ENCODE peak calls at places on chromosomes 6 and 20, in nine cellular contexts. One of them, this sample, is unnamed.
A peak's percentile ranks its signal among the peaks of the same experiment; 100 is the strongest.

GRCh38 chr6:27642744-27643456 is 170.0 kb upstream of the ZNF184 start:
- DNase-seq in heart left ventricle: no peak
- DNase-seq in A549: no peak
- DNase-seq in colonic mucosa: no peak
- DNase-seq in SK-N-SH: no peak
- DNase-seq in psoas muscle: no peak
- DNase-seq in bronchial epithelial cell: no peak
- DNase-seq in neural progenitor cell: no peak
- DNase-seq in type B pancreatic cell: no peak
- DNase-seq in this sample: no peak

GRCh38 chr6:157531169-157531985 is 150.4 kb downstream of the ZDHHC14 start:
- DNase-seq in heart left ventricle: no peak
- DNase-seq in A549: no peak
- DNase-seq in colonic mucosa: peak; percentile 79
- DNase-seq in SK-N-SH: no peak
- DNase-seq in psoas muscle: peak; percentile 71
- DNase-seq in bronchial epithelial cell: no peak
- DNase-seq in neural progenitor cell: peak; percentile 36
- DNase-seq in type B pancreatic cell: no peak
- DNase-seq in this sample: no peak

GRCh38 chr6:88380083-88380482 is 213.9 kb upstream of the CNR1 start:
- DNase-seq in heart left ventricle: peak; percentile 58
- DNase-seq in A549: peak; percentile 9
- DNase-seq in colonic mucosa: no peak
- DNase-seq in SK-N-SH: peak; percentile 1
- DNase-seq in psoas muscle: peak; percentile 38
- DNase-seq in bronchial epithelial cell: peak; percentile 77
- DNase-seq in neural progenitor cell: no peak
- DNase-seq in type B pancreatic cell: no peak
- DNase-seq in this sample: no peak

GRCh38 chr6:148091394-148091793 is 251.2 kb upstream of the SASH1 start:
- DNase-seq in heart left ventricle: no peak
- DNase-seq in A549: no peak
- DNase-seq in colonic mucosa: no peak
- DNase-seq in SK-N-SH: no peak
- DNase-seq in psoas muscle: no peak
- DNase-seq in bronchial epithelial cell: no peak
- DNase-seq in neural progenitor cell: no peak
- DNase-seq in type B pancreatic cell: no peak
- DNase-seq in this sample: no peak

GRCh38 chr6:122322824-122323223 is 76.6 kb upstream of the HSF2 start:
- DNase-seq in heart left ventricle: no peak
- DNase-seq in A549: no peak
- DNase-seq in colonic mucosa: no peak
- DNase-seq in SK-N-SH: peak; percentile 2
- DNase-seq in psoas muscle: no peak
- DNase-seq in bronchial epithelial cell: peak; percentile 14
- DNase-seq in neural progenitor cell: no peak
- DNase-seq in type B pancreatic cell: no peak
- DNase-seq in this sample: no peak

GRCh38 chr20:58131111-58131510 is 97.3 kb downstream of the ANKRD60 start:
- DNase-seq in heart left ventricle: no peak
- DNase-seq in A549: no peak
- DNase-seq in colonic mucosa: no peak
- DNase-seq in SK-N-SH: no peak
- DNase-seq in psoas muscle: no peak
- DNase-seq in bronchial epithelial cell: peak; percentile 28
- DNase-seq in neural progenitor cell: peak; percentile 70
- DNase-seq in type B pancreatic cell: no peak
- DNase-seq in this sample: no peak

GRCh38 chr6:45532626-45533258 is 155.0 kb upstream of the SUPT3H start:
- DNase-seq in heart left ventricle: no peak
- DNase-seq in A549: no peak
- DNase-seq in colonic mucosa: no peak
- DNase-seq in SK-N-SH: no peak
- DNase-seq in psoas muscle: no peak
- DNase-seq in bronchial epithelial cell: peak; percentile 20
- DNase-seq in neural progenitor cell: no peak
- DNase-seq in type B pancreatic cell: no peak
- DNase-seq in this sample: no peak

GRCh38 chr6:168206186-168206585 is 113.4 kb downstream of the DACT2 start:
- DNase-seq in heart left ventricle: peak; percentile 31
- DNase-seq in A549: no peak
- DNase-seq in colonic mucosa: no peak
- DNase-seq in SK-N-SH: no peak
- DNase-seq in psoas muscle: peak; percentile 32
- DNase-seq in bronchial epithelial cell: no peak
- DNase-seq in neural progenitor cell: no peak
- DNase-seq in type B pancreatic cell: no peak
- DNase-seq in this sample: no peak

GRCh38 chr20:63188641-63189321 is 27.1 kb downstream of the YTHDF1 start:
- DNase-seq in heart left ventricle: no peak
- DNase-seq in A549: no peak
- DNase-seq in colonic mucosa: no peak
- DNase-seq in SK-N-SH: no peak
- DNase-seq in psoas muscle: no peak
- DNase-seq in bronchial epithelial cell: no peak
- DNase-seq in neural progenitor cell: no peak
- DNase-seq in type B pancreatic cell: peak; percentile 65
- DNase-seq in this sample: no peak

GRCh38 chr6:137206562-137206961 is 12.6 kb downstream of the IFNGR1 start:
- DNase-seq in heart left ventricle: no peak
- DNase-seq in A549: no peak
- DNase-seq in colonic mucosa: no peak
- DNase-seq in SK-N-SH: no peak
- DNase-seq in psoas muscle: no peak
- DNase-seq in bronchial epithelial cell: no peak
- DNase-seq in neural progenitor cell: no peak
- DNase-seq in type B pancreatic cell: no peak
- DNase-seq in this sample: no peak

GRCh38 chr20:4613718-4614620 is 107.7 kb upstream of the PRND start:
- DNase-seq in heart left ventricle: no peak
- DNase-seq in A549: peak; percentile 60
- DNase-seq in colonic mucosa: peak; percentile 49
- DNase-seq in SK-N-SH: no peak
- DNase-seq in psoas muscle: peak; percentile 28
- DNase-seq in bronchial epithelial cell: peak; percentile 74
- DNase-seq in neural progenitor cell: peak; percentile 61
- DNase-seq in type B pancreatic cell: no peak
- DNase-seq in this sample: peak; percentile 49

GRCh38 chr20:9989066-9989724 is 45.6 kb upstream of the ANKEF1 start:
- DNase-seq in heart left ventricle: no peak
- DNase-seq in A549: no peak
- DNase-seq in colonic mucosa: no peak
- DNase-seq in SK-N-SH: no peak
- DNase-seq in psoas muscle: no peak
- DNase-seq in bronchial epithelial cell: peak; percentile 79
- DNase-seq in neural progenitor cell: no peak
- DNase-seq in type B pancreatic cell: no peak
- DNase-seq in this sample: no peak

GRCh38 chr6:51618563-51618962 is 468.9 kb downstream of the PKHD1 start:
- DNase-seq in heart left ventricle: no peak
- DNase-seq in A549: no peak
- DNase-seq in colonic mucosa: no peak
- DNase-seq in SK-N-SH: no peak
- DNase-seq in psoas muscle: no peak
- DNase-seq in bronchial epithelial cell: peak; percentile 34
- DNase-seq in neural progenitor cell: peak; percentile 48
- DNase-seq in type B pancreatic cell: no peak
- DNase-seq in this sample: no peak

GRCh38 chr20:50487397-50487796 is 22.8 kb upstream of the PTPN1 start:
- DNase-seq in heart left ventricle: no peak
- DNase-seq in A549: no peak
- DNase-seq in colonic mucosa: no peak
- DNase-seq in SK-N-SH: no peak
- DNase-seq in psoas muscle: no peak
- DNase-seq in bronchial epithelial cell: no peak
- DNase-seq in neural progenitor cell: no peak
- DNase-seq in type B pancreatic cell: no peak
- DNase-seq in this sample: no peak

DNA sequence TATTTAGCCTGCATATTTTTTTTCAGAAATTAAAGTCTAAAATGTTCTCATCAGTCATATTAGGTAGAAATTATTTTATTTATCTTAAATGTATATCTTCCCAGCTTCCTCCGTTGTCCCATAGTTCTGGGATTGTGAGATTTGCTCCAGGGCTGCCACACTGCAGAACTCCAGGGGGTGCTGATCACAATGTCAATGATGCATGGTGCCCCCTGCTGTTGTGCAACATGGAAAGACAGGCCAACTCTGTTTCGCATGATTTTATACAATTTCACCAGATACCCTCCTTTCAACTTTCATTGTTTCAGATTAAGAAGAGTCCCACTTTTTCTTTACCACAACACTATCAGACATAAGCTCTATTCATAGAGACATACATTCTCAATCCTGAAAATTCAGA is 35.9 kb downstream of the ID4 start:
- DNase-seq in heart left ventricle: no peak
- DNase-seq in A549: no peak
- DNase-seq in colonic mucosa: no peak
- DNase-seq in SK-N-SH: peak; percentile 29
- DNase-seq in psoas muscle: no peak
- DNase-seq in bronchial epithelial cell: no peak
- DNase-seq in neural progenitor cell: peak; percentile 33
- DNase-seq in type B pancreatic cell: no peak
- DNase-seq in this sample: no peak
- TF ChIP-seq CTCF in heart left ventricle: no peak
- TF ChIP-seq CTCF in A549: peak; percentile 23
- TF ChIP-seq CTCF in colonic mucosa: no peak
- TF ChIP-seq CTCF in SK-N-SH: peak; percentile 54
- TF ChIP-seq CTCF in psoas muscle: no peak
- TF ChIP-seq CTCF in bronchial epithelial cell: no peak
- TF ChIP-seq CTCF in neural progenitor cell: peak; percentile 38
- TF ChIP-seq CTCF in type B pancreatic cell: peak; percentile 36
- TF ChIP-seq CTCF in this sample: no peak

GRCh38 chr6:163813979-163814493 is 399.5 kb downstream of the QKI start:
- DNase-seq in heart left ventricle: no peak
- DNase-seq in A549: no peak
- DNase-seq in colonic mucosa: no peak
- DNase-seq in SK-N-SH: no peak
- DNase-seq in psoas muscle: no peak
- DNase-seq in bronchial epithelial cell: no peak
- DNase-seq in neural progenitor cell: no peak
- DNase-seq in type B pancreatic cell: no peak
- DNase-seq in this sample: no peak

GRCh38 chr6:163815796-163816195 is 401.3 kb downstream of the QKI start:
- DNase-seq in heart left ventricle: no peak
- DNase-seq in A549: no peak
- DNase-seq in colonic mucosa: no peak
- DNase-seq in SK-N-SH: no peak
- DNase-seq in psoas muscle: no peak
- DNase-seq in bronchial epithelial cell: no peak
- DNase-seq in neural progenitor cell: no peak
- DNase-seq in type B pancreatic cell: no peak
- DNase-seq in this sample: no peak

GRCh38 chr6:163818719-163819118 is 404.2 kb downstream of the QKI start:
- DNase-seq in heart left ventricle: no peak
- DNase-seq in A549: no peak
- DNase-seq in colonic mucosa: no peak
- DNase-seq in SK-N-SH: no peak
- DNase-seq in psoas muscle: no peak
- DNase-seq in bronchial epithelial cell: no peak
- DNase-seq in neural progenitor cell: no peak
- DNase-seq in type B pancreatic cell: no peak
- DNase-seq in this sample: no peak

GRCh38 chr6:163814494-163815364 is 400.2 kb downstream of the QKI start:
- DNase-seq in heart left ventricle: no peak
- DNase-seq in A549: peak; percentile 25
- DNase-seq in colonic mucosa: no peak
- DNase-seq in SK-N-SH: no peak
- DNase-seq in psoas muscle: peak; percentile 71
- DNase-seq in bronchial epithelial cell: no peak
- DNase-seq in neural progenitor cell: no peak
- DNase-seq in type B pancreatic cell: no peak
- DNase-seq in this sample: no peak

GRCh38 chr6:163816441-163816840 is 401.9 kb downstream of the QKI start:
- DNase-seq in heart left ventricle: no peak
- DNase-seq in A549: no peak
- DNase-seq in colonic mucosa: no peak
- DNase-seq in SK-N-SH: no peak
- DNase-seq in psoas muscle: no peak
- DNase-seq in bronchial epithelial cell: no peak
- DNase-seq in neural progenitor cell: no peak
- DNase-seq in type B pancreatic cell: no peak
- DNase-seq in this sample: no peak
- TF ChIP-seq CTCF in heart left ventricle: no peak
- TF ChIP-seq CTCF in A549: no peak
- TF ChIP-seq CTCF in colonic mucosa: no peak
- TF ChIP-seq CTCF in SK-N-SH: no peak
- TF ChIP-seq CTCF in psoas muscle: no peak
- TF ChIP-seq CTCF in bronchial epithelial cell: no peak
- TF ChIP-seq CTCF in neural progenitor cell: no peak
- TF ChIP-seq CTCF in type B pancreatic cell: no peak
- TF ChIP-seq CTCF in this sample: no peak

DNA sequence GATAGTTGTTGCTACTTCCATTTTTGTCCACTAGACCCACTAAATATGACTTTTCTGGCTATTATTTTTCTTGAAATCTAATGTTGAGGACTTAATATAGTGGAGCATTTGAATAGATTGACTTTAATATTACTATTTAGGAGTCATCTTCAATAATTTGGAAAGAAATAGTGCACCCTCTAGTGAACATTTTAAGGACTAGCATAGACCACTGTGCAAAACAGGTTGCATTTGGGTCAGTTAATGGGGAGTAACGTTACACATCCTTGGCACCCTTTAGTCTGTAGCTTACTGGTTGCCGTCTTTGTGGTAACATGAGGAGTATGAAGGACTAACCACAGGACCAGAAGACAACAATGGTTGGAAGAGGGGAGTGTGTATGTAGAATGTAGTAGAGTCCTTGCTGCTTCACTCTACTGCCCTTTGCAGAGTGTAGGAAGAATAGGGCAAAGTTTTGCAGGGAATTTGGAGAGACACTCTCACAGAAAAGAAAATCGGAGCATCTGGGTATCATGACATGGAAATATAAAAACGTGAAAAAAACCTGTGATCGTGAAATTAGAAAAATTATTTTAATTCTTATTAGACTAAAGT is 25.2 kb downstream of the RFPL4B start:
- DNase-seq in heart left ventricle: no peak
- DNase-seq in A549: peak; percentile 3
- DNase-seq in colonic mucosa: no peak
- DNase-seq in SK-N-SH: peak; percentile 36
- DNase-seq in psoas muscle: no peak
- DNase-seq in bronchial epithelial cell: peak; percentile 43
- DNase-seq in neural progenitor cell: no peak
- DNase-seq in type B pancreatic cell: no peak
- DNase-seq in this sample: no peak
- TF ChIP-seq CTCF in heart left ventricle: peak; percentile 60
- TF ChIP-seq CTCF in A549: peak; percentile 37
- TF ChIP-seq CTCF in colonic mucosa: no peak
- TF ChIP-seq CTCF in SK-N-SH: peak; percentile 71
- TF ChIP-seq CTCF in psoas muscle: peak; percentile 31
- TF ChIP-seq CTCF in bronchial epithelial cell: peak; percentile 34
- TF ChIP-seq CTCF in neural progenitor cell: peak; percentile 49
- TF ChIP-seq CTCF in type B pancreatic cell: peak; percentile 68
- TF ChIP-seq CTCF in this sample: peak; percentile 43

DNA sequence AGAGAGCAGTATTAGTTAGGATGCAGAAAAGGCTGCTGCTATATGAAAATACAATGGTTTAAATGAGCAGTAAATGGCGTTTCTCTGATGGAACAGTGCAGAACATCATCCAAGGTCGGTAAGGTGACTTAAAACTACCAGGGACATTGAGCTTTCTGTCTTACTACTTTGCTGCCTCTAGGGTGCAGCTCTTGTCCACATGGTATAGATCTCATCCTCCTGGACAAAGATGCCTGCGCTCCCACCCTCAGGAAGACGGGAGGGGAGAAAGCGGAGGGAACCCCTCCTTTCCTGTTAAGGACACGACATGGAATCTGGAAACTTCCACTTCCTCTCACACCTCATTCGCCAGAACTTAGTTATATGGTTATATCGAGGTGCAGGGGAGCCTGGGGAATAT is 224.4 kb upstream of the TSHZ2 start:
- DNase-seq in heart left ventricle: no peak
- DNase-seq in A549: no peak
- DNase-seq in colonic mucosa: no peak
- DNase-seq in SK-N-SH: peak; percentile 30
- DNase-seq in psoas muscle: no peak
- DNase-seq in bronchial epithelial cell: peak; percentile 22
- DNase-seq in neural progenitor cell: peak; percentile 58
- DNase-seq in type B pancreatic cell: no peak
- DNase-seq in this sample: no peak
- TF ChIP-seq CTCF in heart left ventricle: peak; percentile 38
- TF ChIP-seq CTCF in A549: no peak
- TF ChIP-seq CTCF in colonic mucosa: no peak
- TF ChIP-seq CTCF in SK-N-SH: no peak
- TF ChIP-seq CTCF in psoas muscle: peak; percentile 9
- TF ChIP-seq CTCF in bronchial epithelial cell: peak; percentile 54
- TF ChIP-seq CTCF in neural progenitor cell: peak; percentile 58
- TF ChIP-seq CTCF in type B pancreatic cell: peak; percentile 59
- TF ChIP-seq CTCF in this sample: no peak

This sample was measured in stomach.